ENCODE peak calls at places on chromosomes 4 and X, in five cellular contexts. One of them, this sample, is unnamed. For H3K4me1, the result is how much of the 10 kb centered on the place peaks cover.

GRCh38 chr4:72525938-72526337 is 43.1 kb downstream of the ADAMTS3 start:
- DNase-seq in heart right ventricle: peak
- DNase-seq in mammary epithelial cell: peak
- DNase-seq in suprapubic skin: no peak
- DNase-seq in neural progenitor cell: no peak
- DNase-seq in this sample: no peak

GRCh38 chr4:174265917-174266316 is 17.6 kb downstream of the FBXO8 start:
- DNase-seq in heart right ventricle: no peak
- DNase-seq in mammary epithelial cell: no peak
- DNase-seq in suprapubic skin: no peak
- DNase-seq in neural progenitor cell: no peak
- DNase-seq in this sample: no peak

GRCh38 chr4:84957509-84958420 is 8.7 kb downstream of the WDFY3 start:
- DNase-seq in heart right ventricle: no peak
- DNase-seq in mammary epithelial cell: no peak
- DNase-seq in suprapubic skin: no peak
- DNase-seq in neural progenitor cell: no peak
- DNase-seq in this sample: no peak

GRCh38 chr4:8247047-8247930 is 22.3 kb upstream of the HTRA3 start:
- DNase-seq in heart right ventricle: peak
- DNase-seq in mammary epithelial cell: no peak
- DNase-seq in suprapubic skin: peak
- DNase-seq in neural progenitor cell: no peak
- DNase-seq in this sample: no peak

GRCh38 chr4:19857405-19857804 is 394.3 kb upstream of the SLIT2 start:
- DNase-seq in heart right ventricle: no peak
- DNase-seq in mammary epithelial cell: no peak
- DNase-seq in suprapubic skin: no peak
- DNase-seq in neural progenitor cell: no peak
- DNase-seq in this sample: no peak

GRCh38 chr4:38084984-38085383 is 124.8 kb downstream of the PTTG2 start:
- DNase-seq in heart right ventricle: no peak
- DNase-seq in mammary epithelial cell: no peak
- DNase-seq in suprapubic skin: no peak
- DNase-seq in neural progenitor cell: no peak
- DNase-seq in this sample: no peak

GRCh38 chrX:40439625-40440532 is 140.9 kb upstream of the ATP6AP2 start:
- DNase-seq in heart right ventricle: no peak
- DNase-seq in mammary epithelial cell: no peak
- DNase-seq in suprapubic skin: no peak
- DNase-seq in neural progenitor cell: no peak
- DNase-seq in this sample: no peak

GRCh38 chr4:1489639-1489995 is 83.4 kb upstream of the NKX1-1 start:
- DNase-seq in heart right ventricle: no peak
- DNase-seq in mammary epithelial cell: no peak
- DNase-seq in suprapubic skin: no peak
- DNase-seq in neural progenitor cell: no peak
- DNase-seq in this sample: no peak

GRCh38 chr4:6362896-6363295 is 93.2 kb downstream of the WFS1 start:
- DNase-seq in heart right ventricle: peak
- DNase-seq in mammary epithelial cell: peak
- DNase-seq in suprapubic skin: no peak
- DNase-seq in neural progenitor cell: peak
- DNase-seq in this sample: peak

GRCh38 chrX:13256562-13256961 is 63.3 kb downstream of the ATXN3L start:
- DNase-seq in heart right ventricle: no peak
- DNase-seq in mammary epithelial cell: no peak
- DNase-seq in suprapubic skin: no peak
- DNase-seq in neural progenitor cell: no peak
- DNase-seq in this sample: no peak

GRCh38 chrX:15434205-15434604 is 50.0 kb upstream of the VEGFD start:
- DNase-seq in heart right ventricle: no peak
- DNase-seq in mammary epithelial cell: no peak
- DNase-seq in suprapubic skin: no peak
- DNase-seq in neural progenitor cell: no peak
- DNase-seq in this sample: no peak

GRCh38 chr4:24630937-24631336 is 46.6 kb upstream of the DHX15 start:
- DNase-seq in heart right ventricle: no peak
- DNase-seq in mammary epithelial cell: no peak
- DNase-seq in suprapubic skin: no peak
- DNase-seq in neural progenitor cell: no peak
- DNase-seq in this sample: no peak

GRCh38 chr4:101258782-101259353 is 88.5 kb downstream of the PPP3CA start:
- DNase-seq in heart right ventricle: no peak
- DNase-seq in mammary epithelial cell: no peak
- DNase-seq in suprapubic skin: no peak
- DNase-seq in neural progenitor cell: no peak
- DNase-seq in this sample: no peak

GRCh38 chr4:169100656-169101055 is 90.6 kb upstream of the CBR4 start:
- DNase-seq in heart right ventricle: no peak
- DNase-seq in mammary epithelial cell: no peak
- DNase-seq in suprapubic skin: no peak
- DNase-seq in neural progenitor cell: peak
- DNase-seq in this sample: no peak

GRCh38 chr4:146329042-146329716 is 114.8 kb downstream of the REELD1 start:
- DNase-seq in heart right ventricle: no peak
- DNase-seq in mammary epithelial cell: peak
- DNase-seq in suprapubic skin: no peak
- DNase-seq in neural progenitor cell: no peak
- DNase-seq in this sample: no peak

GRCh38 chr4:11496313-11496956 is 67.7 kb upstream of the HS3ST1 start:
- DNase-seq in heart right ventricle: no peak
- DNase-seq in mammary epithelial cell: peak
- DNase-seq in suprapubic skin: no peak
- DNase-seq in neural progenitor cell: peak
- DNase-seq in this sample: no peak

GRCh38 chr4:82782626-82783025 is 16.0 kb downstream of the SCD5 start:
- DNase-seq in heart right ventricle: no peak
- DNase-seq in mammary epithelial cell: peak
- DNase-seq in suprapubic skin: no peak
- DNase-seq in neural progenitor cell: no peak
- DNase-seq in this sample: no peak

GRCh38 chr4:91086008-91086407 is 958.8 kb downstream of the CCSER1 start:
- DNase-seq in heart right ventricle: no peak
- DNase-seq in mammary epithelial cell: no peak
- DNase-seq in suprapubic skin: no peak
- DNase-seq in neural progenitor cell: no peak
- DNase-seq in this sample: no peak

GRCh38 chr4:91089194-91089593 is 962.0 kb downstream of the CCSER1 start:
- DNase-seq in heart right ventricle: no peak
- DNase-seq in mammary epithelial cell: no peak
- DNase-seq in suprapubic skin: no peak
- DNase-seq in neural progenitor cell: no peak
- DNase-seq in this sample: no peak

GRCh38 chr4:91092398-91092955 is 965.3 kb downstream of the CCSER1 start:
- DNase-seq in heart right ventricle: no peak
- DNase-seq in mammary epithelial cell: peak
- DNase-seq in suprapubic skin: no peak
- DNase-seq in neural progenitor cell: no peak
- DNase-seq in this sample: no peak

DNA sequence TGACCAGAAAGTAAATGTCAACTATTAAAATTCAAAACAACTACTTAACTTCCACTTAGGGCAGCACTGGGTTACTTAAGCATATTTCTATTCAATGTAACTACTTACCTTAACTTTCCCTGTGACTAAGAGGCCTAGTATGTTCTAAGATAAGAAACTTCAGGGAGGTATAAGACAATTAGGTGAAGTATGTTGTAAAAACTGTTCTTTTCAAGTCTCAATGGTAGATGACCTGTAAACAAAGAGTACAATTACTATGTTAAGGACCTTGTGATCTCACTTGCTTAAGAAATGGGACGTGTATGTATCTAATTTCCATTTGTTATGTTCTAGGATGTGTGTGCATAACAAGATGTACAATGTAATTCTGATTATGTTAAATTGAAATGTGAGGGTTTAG is 960.5 kb downstream of the CCSER1 start:
- DNase-seq in heart right ventricle: no peak
- DNase-seq in mammary epithelial cell: no peak
- DNase-seq in suprapubic skin: no peak
- DNase-seq in neural progenitor cell: no peak
- DNase-seq in this sample: no peak
- H3K4me1 ChIP-seq in heart right ventricle: under half
- H3K4me1 ChIP-seq in mammary epithelial cell: under half
- H3K4me1 ChIP-seq in suprapubic skin: under half
- H3K4me1 ChIP-seq in neural progenitor cell: under half
- H3K4me1 ChIP-seq in this sample: under half

GRCh38 chr4:87633239-87633638 is 16.8 kb upstream of the DMP1 start:
- DNase-seq in heart right ventricle: no peak
- DNase-seq in mammary epithelial cell: no peak
- DNase-seq in suprapubic skin: no peak
- DNase-seq in neural progenitor cell: no peak
- DNase-seq in this sample: no peak
- H3K4me3 ChIP-seq in heart right ventricle: no peak
- H3K4me3 ChIP-seq in mammary epithelial cell: no peak
- H3K4me3 ChIP-seq in suprapubic skin: no peak
- H3K4me3 ChIP-seq in neural progenitor cell: no peak
- H3K4me3 ChIP-seq in this sample: no peak

GRCh38 chr4:108115168-108115526 is 53.6 kb downstream of the LEF1 start:
- DNase-seq in heart right ventricle: no peak
- DNase-seq in mammary epithelial cell: no peak
- DNase-seq in suprapubic skin: no peak
- DNase-seq in neural progenitor cell: no peak
- DNase-seq in this sample: no peak

GRCh38 chr4:108111781-108112180 is 57.0 kb downstream of the LEF1 start:
- DNase-seq in heart right ventricle: no peak
- DNase-seq in mammary epithelial cell: no peak
- DNase-seq in suprapubic skin: no peak
- DNase-seq in neural progenitor cell: no peak
- DNase-seq in this sample: no peak

GRCh38 chr4:108113229-108113628 is 55.5 kb downstream of the LEF1 start:
- DNase-seq in heart right ventricle: no peak
- DNase-seq in mammary epithelial cell: no peak
- DNase-seq in suprapubic skin: no peak
- DNase-seq in neural progenitor cell: no peak
- DNase-seq in this sample: peak

GRCh38 chr4:108116423-108117168 is 52.1 kb downstream of the LEF1 start:
- DNase-seq in heart right ventricle: no peak
- DNase-seq in mammary epithelial cell: no peak
- DNase-seq in suprapubic skin: no peak
- DNase-seq in neural progenitor cell: no peak
- DNase-seq in this sample: no peak

DNA sequence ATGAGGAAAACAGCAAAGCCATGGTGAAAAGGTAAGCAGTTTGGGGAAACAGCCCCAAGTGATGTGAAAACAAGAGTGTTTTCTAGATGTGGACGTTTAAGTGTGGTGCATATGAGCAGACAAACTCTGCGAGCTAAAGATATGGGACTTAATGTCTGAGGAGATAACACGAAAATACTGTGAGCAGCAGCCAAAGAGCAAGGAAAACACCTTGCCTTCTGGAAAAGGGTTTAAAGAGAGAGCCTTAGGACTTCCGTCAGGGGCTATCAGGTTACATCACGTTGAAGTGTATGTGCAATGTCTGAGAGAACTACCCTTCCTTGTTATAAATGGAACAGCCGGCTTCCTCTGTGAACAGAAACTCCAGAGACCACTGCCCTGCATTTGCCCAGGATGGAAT is 54.2 kb downstream of the LEF1 start:
- DNase-seq in heart right ventricle: no peak
- DNase-seq in mammary epithelial cell: no peak
- DNase-seq in suprapubic skin: no peak
- DNase-seq in neural progenitor cell: peak
- DNase-seq in this sample: no peak
- H3K4me1 ChIP-seq in heart right ventricle: under half
- H3K4me1 ChIP-seq in mammary epithelial cell: under half
- H3K4me1 ChIP-seq in suprapubic skin: under half
- H3K4me1 ChIP-seq in neural progenitor cell: half or more
- H3K4me1 ChIP-seq in this sample: half or more

DNA sequence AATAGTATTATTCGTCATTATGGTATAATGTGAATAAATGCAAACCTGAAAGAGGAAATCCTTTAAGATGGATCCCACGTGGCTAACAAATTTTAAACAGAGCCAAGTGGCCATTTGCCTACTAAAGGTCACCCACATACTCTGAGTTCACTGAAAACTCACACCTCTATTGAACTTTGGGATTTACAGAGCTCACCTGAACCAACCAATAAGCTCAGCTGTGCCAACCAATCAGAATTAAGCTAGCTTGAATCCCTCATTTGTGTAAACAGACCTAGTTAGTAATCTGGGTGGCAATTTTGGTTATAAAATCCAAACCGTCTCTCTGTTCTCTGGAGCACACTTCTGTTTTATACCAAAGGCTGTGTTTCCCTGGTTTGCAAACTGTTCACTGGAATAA is 5.4 kb upstream of the NUDT9 start:
- DNase-seq in heart right ventricle: no peak
- DNase-seq in mammary epithelial cell: no peak
- DNase-seq in suprapubic skin: no peak
- DNase-seq in neural progenitor cell: no peak
- DNase-seq in this sample: no peak
- H3K4me3 ChIP-seq in heart right ventricle: no peak
- H3K4me3 ChIP-seq in mammary epithelial cell: no peak
- H3K4me3 ChIP-seq in suprapubic skin: no peak
- H3K4me3 ChIP-seq in neural progenitor cell: no peak
- H3K4me3 ChIP-seq in this sample: no peak

GRCh38 chr4:128387600-128388351 is 100.2 kb upstream of the PGRMC2 start:
- DNase-seq in heart right ventricle: no peak
- DNase-seq in mammary epithelial cell: peak
- DNase-seq in suprapubic skin: no peak
- DNase-seq in neural progenitor cell: no peak
- DNase-seq in this sample: no peak
- H3K4me1 ChIP-seq in heart right ventricle: under half
- H3K4me1 ChIP-seq in mammary epithelial cell: under half
- H3K4me1 ChIP-seq in suprapubic skin: half or more
- H3K4me1 ChIP-seq in neural progenitor cell: under half
- H3K4me1 ChIP-seq in this sample: under half

GRCh38 chrX:18422886-18423285 is 2.5 kb upstream of the CDKL5 start:
- DNase-seq in heart right ventricle: no peak
- DNase-seq in mammary epithelial cell: no peak
- DNase-seq in suprapubic skin: no peak
- DNase-seq in neural progenitor cell: no peak
- DNase-seq in this sample: no peak
- H3K4me3 ChIP-seq in heart right ventricle: no peak
- H3K4me3 ChIP-seq in mammary epithelial cell: no peak
- H3K4me3 ChIP-seq in suprapubic skin: no peak
- H3K4me3 ChIP-seq in neural progenitor cell: no peak
- H3K4me3 ChIP-seq in this sample: no peak

GRCh38 chr4:95106408-95106928 is 348.7 kb downstream of the BMPR1B start:
- DNase-seq in heart right ventricle: no peak
- DNase-seq in mammary epithelial cell: no peak
- DNase-seq in suprapubic skin: no peak
- DNase-seq in neural progenitor cell: no peak
- DNase-seq in this sample: no peak
- H3K4me1 ChIP-seq in heart right ventricle: under half
- H3K4me1 ChIP-seq in mammary epithelial cell: under half
- H3K4me1 ChIP-seq in suprapubic skin: under half
- H3K4me1 ChIP-seq in neural progenitor cell: under half
- H3K4me1 ChIP-seq in this sample: under half

DNA sequence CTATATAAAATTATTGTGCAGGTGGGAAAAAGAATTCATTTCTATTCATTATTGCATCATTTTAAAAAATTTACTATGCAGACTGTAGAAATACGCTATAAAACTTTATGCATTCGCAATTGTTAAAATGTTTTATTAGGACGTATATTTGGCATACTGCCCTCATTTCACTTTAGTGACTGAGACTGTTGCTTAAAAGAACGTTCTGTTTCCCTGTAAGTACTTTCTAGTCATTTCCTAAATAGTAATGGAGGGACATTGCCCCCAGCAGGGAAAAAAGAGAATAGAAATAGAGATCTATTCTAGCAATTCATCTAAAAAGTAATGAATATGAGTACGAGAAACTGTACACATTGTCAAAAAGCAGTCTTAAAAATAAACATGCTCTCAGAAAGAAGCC is 1295.8 kb upstream of the TENM3 start:
- DNase-seq in heart right ventricle: no peak
- DNase-seq in mammary epithelial cell: peak
- DNase-seq in suprapubic skin: no peak
- DNase-seq in neural progenitor cell: peak
- DNase-seq in this sample: no peak
- H3K4me3 ChIP-seq in heart right ventricle: no peak
- H3K4me3 ChIP-seq in mammary epithelial cell: no peak
- H3K4me3 ChIP-seq in suprapubic skin: no peak
- H3K4me3 ChIP-seq in neural progenitor cell: no peak
- H3K4me3 ChIP-seq in this sample: no peak